ENCODE peak calls at places on chromosomes 5 and 9, in nine cellular contexts. R is kidney tubule cell; K is NCI-H774; L is AG04450; Y is stimulated activated CD8-positive, alpha-beta memory T cell treated with anti-CD3 and anti-CD28 coated beads, Interleukin-7, amount 100 ng/mL, for 4 hours; C is fibroblast of lung; N is stimulated activated naive B cell treated with anti-CD40 and anti-IgM and Interleukin-4, amounts not matched to agents 10 μg/mL and 1 μg/mL and 100 μg/mL, for 72 hours; U is non-pigmented ciliary epithelial cell; B is lower leg skin. A is an unnamed sample.

GRCh38 chr9:127738666-127739065 is 3.6 kb upstream of the TOR2A start:
- DNase-seq in L (no peak), Y (no peak), U (no peak), B (no peak), C (no peak), K (no peak), R (no peak), N (no peak), A (no peak)

GRCh38 chr9:110066929-110067716 is 140.8 kb downstream of the C9orf152 start:
- DNase-seq in N (no peak), C (no peak), L (no peak), K (no peak), U (no peak), R (no peak), B (no peak), Y (no peak), A (no peak)

GRCh38 chr9:124216474-124217176 is 41.1 kb upstream of the NEK6 start:
- DNase-seq in L (no peak), U (no peak), B (peak), Y (peak), C (no peak), K (no peak), N (peak), R (no peak), A (no peak)

GRCh38 chr9:84226126-84226525 is 114.4 kb downstream of the SLC28A3 start:
- DNase-seq in L (no peak), Y (no peak), U (no peak), C (no peak), B (no peak), N (no peak), K (no peak), R (no peak), A (no peak)

GRCh38 chr5:37869221-37869620 is 29.4 kb upstream of the GDNF start:
- DNase-seq in Y (no peak), C (peak), U (no peak), L (no peak), R (no peak), K (no peak), B (no peak), N (no peak), A (no peak)

GRCh38 chr9:137834846-137835546 is 42.6 kb upstream of the CACNA1B start:
- DNase-seq in N (no peak), K (no peak), C (no peak), U (no peak), Y (no peak), R (no peak), L (no peak), B (peak), A (no peak)

GRCh38 chr5:147735621-147736125 is 46.9 kb downstream of the JAKMIP2 start:
- DNase-seq in C (no peak), B (no peak), N (no peak), K (no peak), L (no peak), U (no peak), Y (no peak), R (no peak), A (no peak)

GRCh38 chr5:168023190-168023589 is 268.3 kb upstream of the WWC1 start:
- DNase-seq in Y (no peak), N (no peak), C (peak), R (no peak), L (no peak), K (no peak), U (no peak), B (peak), A (peak)